ENCODE peak calls at places on chromosomes 7 and 10, in six cellular contexts. E, W, R, I, G and P are unnamed samples.

GRCh38 chr7:141072548-141073172 is 1.2 kb upstream of the TMEM178B start:
- DNase-seq in E (peak; percentile 82), W (peak; percentile 61), R (no peak), I (no peak), G (no peak), P (peak; percentile 49)

GRCh38 chr7:44750921-44751571 is 2.4 kb downstream of the ZMIZ2 start:
- DNase-seq in E (peak; percentile 12), W (no peak), R (no peak), I (peak; percentile 53), G (peak; percentile 40), P (no peak)

GRCh38 chr7:52940511-52940910 is 94.9 kb upstream of the POM121L12 start:
- DNase-seq in E (no peak), W (no peak), R (no peak), I (no peak), G (no peak), P (no peak)

GRCh38 chr7:90607196-90607595 is 11.1 kb downstream of the CDK14 start:
- DNase-seq in E (no peak), W (no peak), R (no peak), I (no peak), G (no peak), P (no peak)

GRCh38 chr10:67506083-67506756 is 189.8 kb downstream of the CTNNA3 start:
- DNase-seq in E (no peak), W (no peak), R (no peak), I (no peak), G (no peak), P (no peak)

GRCh38 chr7:131052285-131052942 is 275.3 kb upstream of the MKLN1 start:
- DNase-seq in E (no peak), W (no peak), R (no peak), I (no peak), G (no peak), P (no peak)

GRCh38 chr10:30818854-30819253 is 189.3 kb upstream of the LYZL2 start:
- DNase-seq in E (no peak), W (no peak), R (no peak), I (no peak), G (no peak), P (no peak)

GRCh38 chr7:82629583-82629982 is 186.0 kb upstream of the CACNA2D1 start:
- DNase-seq in E (peak; percentile 27), W (no peak), R (no peak), I (no peak), G (no peak), P (no peak)

GRCh38 chr7:116985575-116985974 is 32.3 kb downstream of the ST7 start:
- DNase-seq in E (no peak), W (no peak), R (no peak), I (no peak), G (no peak), P (no peak)

GRCh38 chr7:107332488-107333269 is 137.2 kb upstream of the GPR22 start:
- DNase-seq in E (no peak), W (no peak), R (no peak), I (no peak), G (no peak), P (no peak)

GRCh38 chr7:155217629-155218028 is 80.0 kb upstream of the INSIG1 start:
- DNase-seq in E (no peak), W (no peak), R (no peak), I (no peak), G (no peak), P (no peak)

GRCh38 chr7:30027065-30027456 is 559 bp upstream of the FKBP14 start:
- DNase-seq in E (no peak), W (peak; percentile 59), R (no peak), I (no peak), G (peak; percentile 34), P (no peak)

GRCh38 chr10:115882021-115882420 is 391.0 kb downstream of the GFRA1 start:
- DNase-seq in E (no peak), W (no peak), R (no peak), I (no peak), G (no peak), P (no peak)

GRCh38 chr7:123661765-123662164 is 6.1 kb downstream of the LMOD2 start:
- DNase-seq in E (no peak), W (no peak), R (no peak), I (no peak), G (no peak), P (no peak)

GRCh38 chr7:96308253-96308949 is 13.5 kb downstream of the SLC25A13 start:
- DNase-seq in E (peak; percentile 13), W (no peak), R (no peak), I (no peak), G (no peak), P (no peak)

GRCh38 chr7:100105534-100105933 is 4.1 kb downstream of the AP4M1 start:
- DNase-seq in E (no peak), W (no peak), R (no peak), I (no peak), G (no peak), P (no peak)

GRCh38 chr7:42247301-42247700 is 10.3 kb upstream of the GLI3 start:
- DNase-seq in E (no peak), W (no peak), R (no peak), I (no peak), G (no peak), P (no peak)

GRCh38 chr10:1172256-1172975 is 116.2 kb downstream of the WDR37 start:
- DNase-seq in E (no peak), W (no peak), R (no peak), I (peak; percentile 13), G (no peak), P (no peak)

GRCh38 chr10:3748484-3748883 is 36.5 kb downstream of the KLF6 start:
- DNase-seq in E (no peak), W (no peak), R (no peak), I (no peak), G (no peak), P (no peak)

DNA sequence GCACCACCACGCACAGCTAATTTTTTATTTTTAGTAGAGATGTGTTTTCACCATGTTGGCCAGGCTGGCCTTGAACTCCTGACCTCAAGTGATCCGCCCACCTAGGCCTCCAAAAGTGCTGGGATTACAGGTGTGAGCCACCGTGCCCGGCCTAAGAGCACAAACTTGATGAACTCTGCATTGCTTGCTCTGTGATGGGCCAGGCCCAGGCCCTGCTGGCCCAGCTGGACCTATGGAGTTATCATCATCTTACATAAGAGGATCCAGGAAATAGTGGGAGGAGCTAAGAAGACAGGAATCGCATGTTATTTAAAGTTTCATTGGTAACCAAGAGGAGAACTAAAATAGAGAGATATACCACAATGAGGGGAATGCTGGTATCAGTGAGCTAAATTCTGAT is 86.9 kb downstream of the DAGLB start:
- DNase-seq in E (no peak), W (no peak), R (no peak), I (no peak), G (no peak), P (no peak)
- H3K27ac ChIP-seq in E (no peak overlapping the region), W (no peak overlapping the region), R (no peak overlapping the region), I (peak overlapping the region; percentile 13), G (no peak overlapping the region), P (no peak overlapping the region)

GRCh38 chr10:126065751-126066150 is 169.4 kb downstream of the FANK1 start:
- DNase-seq in E (no peak), W (no peak), R (no peak), I (no peak), G (no peak), P (no peak)

GRCh38 chr10:126062132-126063032 is 166.0 kb downstream of the FANK1 start:
- DNase-seq in E (peak; percentile 96), W (peak; percentile 89), R (no peak), I (no peak), G (no peak), P (peak; percentile 90)

GRCh38 chr10:126061526-126061925 is 165.2 kb downstream of the FANK1 start:
- DNase-seq in E (no peak), W (no peak), R (no peak), I (no peak), G (no peak), P (no peak)

GRCh38 chr10:126064512-126064911 is 168.1 kb downstream of the FANK1 start:
- DNase-seq in E (no peak), W (no peak), R (no peak), I (no peak), G (no peak), P (no peak)

DNA sequence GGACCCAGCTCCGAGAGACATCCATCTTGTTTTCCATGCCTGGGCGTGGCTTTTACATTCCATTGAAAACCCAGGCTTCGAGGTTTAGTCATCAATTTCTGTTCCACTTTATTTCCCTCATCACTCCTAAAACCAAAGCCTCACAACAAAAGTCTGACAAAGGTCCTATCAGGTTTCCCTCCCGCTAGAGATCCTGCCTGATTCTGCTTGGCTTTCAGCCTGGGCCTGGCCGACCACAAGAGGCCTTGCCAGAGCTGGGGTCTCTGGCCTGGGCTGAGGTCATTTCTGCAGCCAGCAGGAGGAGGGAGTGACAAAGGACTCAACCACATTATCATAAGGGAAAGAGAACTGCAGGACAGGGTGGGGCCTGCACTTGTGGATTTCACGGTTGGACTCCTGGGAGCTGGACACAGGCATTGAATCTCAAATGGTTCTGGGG is 167.0 kb downstream of the FANK1 start:
- DNase-seq in E (peak; percentile 82), W (peak; percentile 28), R (no peak), I (no peak), G (no peak), P (no peak)
- H3K27ac ChIP-seq in E (peak overlapping the region; percentile 86), W (peak overlapping the region; percentile 93), R (no peak overlapping the region), I (no peak overlapping the region), G (no peak overlapping the region), P (no peak overlapping the region)

DNA sequence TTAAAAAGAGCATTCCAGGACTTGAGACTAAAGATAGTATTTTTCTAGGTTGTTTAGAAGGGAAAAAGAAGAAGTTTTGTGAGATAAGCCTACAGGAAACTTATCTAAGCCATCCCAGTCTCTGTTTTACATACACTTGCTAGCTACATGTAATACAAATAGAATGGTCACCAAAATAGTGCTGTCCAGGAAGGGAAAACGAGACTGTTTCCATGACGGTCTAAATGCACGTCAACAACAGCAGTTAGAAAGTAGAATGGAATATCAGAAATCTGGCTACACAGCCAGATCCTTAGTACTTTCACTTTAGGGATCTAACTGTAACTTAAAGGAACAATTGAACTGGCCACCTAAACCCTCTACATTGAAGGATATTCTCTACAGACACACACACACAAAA is 117.6 kb downstream of the TSPAN12 start:
- DNase-seq in E (peak; percentile 49), W (no peak), R (no peak), I (no peak), G (no peak), P (no peak)
- H3K27ac ChIP-seq in E (no peak overlapping the region), W (no peak overlapping the region), R (no peak overlapping the region), I (no peak overlapping the region), G (no peak overlapping the region), P (no peak overlapping the region)

GRCh38 chr10:50560370-50560769 is 63.4 kb downstream of the SGMS1 start:
- DNase-seq in E (no peak), W (no peak), R (no peak), I (no peak), G (no peak), P (no peak)

GRCh38 chr10:50558368-50558767 is 65.4 kb downstream of the SGMS1 start:
- DNase-seq in E (peak; percentile 67), W (no peak), R (no peak), I (no peak), G (no peak), P (no peak)

GRCh38 chr10:50561266-50561665 is 62.5 kb downstream of the SGMS1 start:
- DNase-seq in E (peak; percentile 99), W (no peak), R (no peak), I (no peak), G (no peak), P (no peak)

GRCh38 chr10:50563906-50564305 is 59.9 kb downstream of the SGMS1 start:
- DNase-seq in E (no peak), W (no peak), R (no peak), I (peak; percentile 50), G (no peak), P (no peak)

DNA sequence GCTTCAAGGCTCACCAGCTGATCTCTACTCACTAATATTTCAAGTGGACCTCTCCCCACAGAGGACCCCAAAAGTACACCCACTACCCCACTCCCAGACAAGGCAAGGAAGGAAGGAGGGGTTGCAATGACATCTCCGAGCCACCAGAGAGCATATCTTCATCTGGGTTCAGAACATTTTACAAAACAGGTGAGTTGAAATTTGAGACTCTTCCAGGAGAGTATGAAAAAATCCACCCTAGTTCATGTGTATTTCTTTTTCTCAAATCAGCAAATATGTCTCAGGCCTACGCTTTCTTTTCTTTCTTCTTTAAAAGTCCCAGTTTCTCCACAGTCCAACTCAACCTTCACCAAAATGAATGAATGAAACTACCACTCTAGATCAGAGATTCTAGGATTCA is 61.9 kb downstream of the SGMS1 start:
- DNase-seq in E (peak; percentile 29), W (no peak), R (no peak), I (no peak), G (no peak), P (no peak)
- H3K27ac ChIP-seq in E (peak overlapping the region; percentile 56), W (no peak overlapping the region), R (peak overlapping the region; percentile 53), I (no peak overlapping the region), G (no peak overlapping the region), P (peak overlapping the region; percentile 53)